ENCODE peak calls at places on chromosomes 12 and 14, in ten cellular contexts. One of them, this sample, is unnamed.

GRCh38 chr12:5514016-5514415 is 82.1 kb downstream of the NTF3 start:
- DNase-seq in foreskin fibroblast: no peak
- DNase-seq in activated CD4-positive, alpha-beta T cell treated with anti-CD3 and anti-CD28 coated beads, Interleukin-2, amount 10 ng/mL, durations not matched to agents 7 days and 5 days: no peak
- DNase-seq in NCI-H460: no peak
- DNase-seq in activated CD8-positive, alpha-beta T cell treated with anti-CD3 and anti-CD28 coated beads, Interleukin-2, amount 10 ng/mL, durations not matched to agents 7 days and 5 days: no peak
- DNase-seq in hippocampal formation: no peak
- DNase-seq in Calu3: no peak
- DNase-seq in NCI-H345: no peak
- DNase-seq in transverse colon: no peak
- DNase-seq in sigmoid colon: no peak
- DNase-seq in this sample: no peak

GRCh38 chr12:19447386-19447785 is 8.1 kb downstream of the AEBP2 start:
- DNase-seq in foreskin fibroblast: no peak
- DNase-seq in activated CD4-positive, alpha-beta T cell treated with anti-CD3 and anti-CD28 coated beads, Interleukin-2, amount 10 ng/mL, durations not matched to agents 7 days and 5 days: no peak
- DNase-seq in NCI-H460: no peak
- DNase-seq in activated CD8-positive, alpha-beta T cell treated with anti-CD3 and anti-CD28 coated beads, Interleukin-2, amount 10 ng/mL, durations not matched to agents 7 days and 5 days: no peak
- DNase-seq in hippocampal formation: no peak
- DNase-seq in Calu3: no peak
- DNase-seq in NCI-H345: no peak
- DNase-seq in transverse colon: no peak
- DNase-seq in sigmoid colon: no peak
- DNase-seq in this sample: no peak

GRCh38 chr12:51972424-51972812 is 20.9 kb downstream of the ACVR1B start:
- DNase-seq in foreskin fibroblast: no peak
- DNase-seq in activated CD4-positive, alpha-beta T cell treated with anti-CD3 and anti-CD28 coated beads, Interleukin-2, amount 10 ng/mL, durations not matched to agents 7 days and 5 days: no peak
- DNase-seq in NCI-H460: no peak
- DNase-seq in activated CD8-positive, alpha-beta T cell treated with anti-CD3 and anti-CD28 coated beads, Interleukin-2, amount 10 ng/mL, durations not matched to agents 7 days and 5 days: no peak
- DNase-seq in hippocampal formation: no peak
- DNase-seq in Calu3: no peak
- DNase-seq in NCI-H345: no peak
- DNase-seq in transverse colon: no peak
- DNase-seq in sigmoid colon: no peak
- DNase-seq in this sample: no peak

GRCh38 chr12:103742349-103742784 is 98.7 kb downstream of the NT5DC3 start:
- DNase-seq in foreskin fibroblast: peak; percentile 23
- DNase-seq in activated CD4-positive, alpha-beta T cell treated with anti-CD3 and anti-CD28 coated beads, Interleukin-2, amount 10 ng/mL, durations not matched to agents 7 days and 5 days: no peak
- DNase-seq in NCI-H460: no peak
- DNase-seq in activated CD8-positive, alpha-beta T cell treated with anti-CD3 and anti-CD28 coated beads, Interleukin-2, amount 10 ng/mL, durations not matched to agents 7 days and 5 days: no peak
- DNase-seq in hippocampal formation: no peak
- DNase-seq in Calu3: peak; percentile 28
- DNase-seq in NCI-H345: peak; percentile 91
- DNase-seq in transverse colon: peak; percentile 59
- DNase-seq in sigmoid colon: no peak
- DNase-seq in this sample: peak; percentile 15

GRCh38 chr12:57846285-57846576 is 298 bp downstream of the CTDSP2 start:
- DNase-seq in foreskin fibroblast: no peak
- DNase-seq in activated CD4-positive, alpha-beta T cell treated with anti-CD3 and anti-CD28 coated beads, Interleukin-2, amount 10 ng/mL, durations not matched to agents 7 days and 5 days: no peak
- DNase-seq in NCI-H460: no peak
- DNase-seq in activated CD8-positive, alpha-beta T cell treated with anti-CD3 and anti-CD28 coated beads, Interleukin-2, amount 10 ng/mL, durations not matched to agents 7 days and 5 days: no peak
- DNase-seq in hippocampal formation: no peak
- DNase-seq in Calu3: no peak
- DNase-seq in NCI-H345: no peak
- DNase-seq in transverse colon: no peak
- DNase-seq in sigmoid colon: no peak
- DNase-seq in this sample: no peak

GRCh38 chr12:54053625-54054441 is at the start of gene HOXC4:
- DNase-seq in foreskin fibroblast: no peak
- DNase-seq in activated CD4-positive, alpha-beta T cell treated with anti-CD3 and anti-CD28 coated beads, Interleukin-2, amount 10 ng/mL, durations not matched to agents 7 days and 5 days: no peak
- DNase-seq in NCI-H460: no peak
- DNase-seq in activated CD8-positive, alpha-beta T cell treated with anti-CD3 and anti-CD28 coated beads, Interleukin-2, amount 10 ng/mL, durations not matched to agents 7 days and 5 days: peak; percentile 51
- DNase-seq in hippocampal formation: no peak
- DNase-seq in Calu3: no peak
- DNase-seq in NCI-H345: no peak
- DNase-seq in transverse colon: peak; percentile 21
- DNase-seq in sigmoid colon: no peak
- DNase-seq in this sample: no peak

GRCh38 chr12:113448874-113449273 is 22.8 kb downstream of the LHX5 start:
- DNase-seq in foreskin fibroblast: no peak
- DNase-seq in activated CD4-positive, alpha-beta T cell treated with anti-CD3 and anti-CD28 coated beads, Interleukin-2, amount 10 ng/mL, durations not matched to agents 7 days and 5 days: no peak
- DNase-seq in NCI-H460: no peak
- DNase-seq in activated CD8-positive, alpha-beta T cell treated with anti-CD3 and anti-CD28 coated beads, Interleukin-2, amount 10 ng/mL, durations not matched to agents 7 days and 5 days: no peak
- DNase-seq in hippocampal formation: no peak
- DNase-seq in Calu3: no peak
- DNase-seq in NCI-H345: no peak
- DNase-seq in transverse colon: no peak
- DNase-seq in sigmoid colon: no peak
- DNase-seq in this sample: no peak

GRCh38 chr14:23147676-23148075 is 28.6 kb upstream of the CEBPE start:
- DNase-seq in foreskin fibroblast: peak; percentile 20
- DNase-seq in activated CD4-positive, alpha-beta T cell treated with anti-CD3 and anti-CD28 coated beads, Interleukin-2, amount 10 ng/mL, durations not matched to agents 7 days and 5 days: no peak
- DNase-seq in NCI-H460: no peak
- DNase-seq in activated CD8-positive, alpha-beta T cell treated with anti-CD3 and anti-CD28 coated beads, Interleukin-2, amount 10 ng/mL, durations not matched to agents 7 days and 5 days: no peak
- DNase-seq in hippocampal formation: no peak
- DNase-seq in Calu3: no peak
- DNase-seq in NCI-H345: no peak
- DNase-seq in transverse colon: no peak
- DNase-seq in sigmoid colon: no peak
- DNase-seq in this sample: no peak

GRCh38 chr14:88983755-88984154 is 159.3 kb downstream of the TTC8 start:
- DNase-seq in foreskin fibroblast: peak; percentile 80
- DNase-seq in activated CD4-positive, alpha-beta T cell treated with anti-CD3 and anti-CD28 coated beads, Interleukin-2, amount 10 ng/mL, durations not matched to agents 7 days and 5 days: no peak
- DNase-seq in NCI-H460: no peak
- DNase-seq in activated CD8-positive, alpha-beta T cell treated with anti-CD3 and anti-CD28 coated beads, Interleukin-2, amount 10 ng/mL, durations not matched to agents 7 days and 5 days: no peak
- DNase-seq in hippocampal formation: no peak
- DNase-seq in Calu3: no peak
- DNase-seq in NCI-H345: no peak
- DNase-seq in transverse colon: no peak
- DNase-seq in sigmoid colon: no peak
- DNase-seq in this sample: peak; percentile 18

GRCh38 chr12:68113644-68114043 is 45.9 kb downstream of the IFNG start:
- DNase-seq in foreskin fibroblast: no peak
- DNase-seq in activated CD4-positive, alpha-beta T cell treated with anti-CD3 and anti-CD28 coated beads, Interleukin-2, amount 10 ng/mL, durations not matched to agents 7 days and 5 days: peak; percentile 38
- DNase-seq in NCI-H460: no peak
- DNase-seq in activated CD8-positive, alpha-beta T cell treated with anti-CD3 and anti-CD28 coated beads, Interleukin-2, amount 10 ng/mL, durations not matched to agents 7 days and 5 days: peak; percentile 53
- DNase-seq in hippocampal formation: no peak
- DNase-seq in Calu3: peak; percentile 41
- DNase-seq in NCI-H345: no peak
- DNase-seq in transverse colon: peak; percentile 22
- DNase-seq in sigmoid colon: no peak
- DNase-seq in this sample: no peak

GRCh38 chr14:52458721-52459085 is 93.6 kb downstream of the TXNDC16 start:
- DNase-seq in foreskin fibroblast: peak; percentile 41
- DNase-seq in activated CD4-positive, alpha-beta T cell treated with anti-CD3 and anti-CD28 coated beads, Interleukin-2, amount 10 ng/mL, durations not matched to agents 7 days and 5 days: no peak
- DNase-seq in NCI-H460: no peak
- DNase-seq in activated CD8-positive, alpha-beta T cell treated with anti-CD3 and anti-CD28 coated beads, Interleukin-2, amount 10 ng/mL, durations not matched to agents 7 days and 5 days: no peak
- DNase-seq in hippocampal formation: no peak
- DNase-seq in Calu3: no peak
- DNase-seq in NCI-H345: no peak
- DNase-seq in transverse colon: no peak
- DNase-seq in sigmoid colon: no peak
- DNase-seq in this sample: no peak

GRCh38 chr14:92316937-92317336 is 6.0 kb upstream of the SLC24A4 start:
- DNase-seq in foreskin fibroblast: no peak
- DNase-seq in activated CD4-positive, alpha-beta T cell treated with anti-CD3 and anti-CD28 coated beads, Interleukin-2, amount 10 ng/mL, durations not matched to agents 7 days and 5 days: no peak
- DNase-seq in NCI-H460: no peak
- DNase-seq in activated CD8-positive, alpha-beta T cell treated with anti-CD3 and anti-CD28 coated beads, Interleukin-2, amount 10 ng/mL, durations not matched to agents 7 days and 5 days: no peak
- DNase-seq in hippocampal formation: no peak
- DNase-seq in Calu3: peak; percentile 30
- DNase-seq in NCI-H345: no peak
- DNase-seq in transverse colon: no peak
- DNase-seq in sigmoid colon: no peak
- DNase-seq in this sample: no peak

GRCh38 chr14:51845811-51846210 is 14.6 kb upstream of the GNG2 start:
- DNase-seq in foreskin fibroblast: no peak
- DNase-seq in activated CD4-positive, alpha-beta T cell treated with anti-CD3 and anti-CD28 coated beads, Interleukin-2, amount 10 ng/mL, durations not matched to agents 7 days and 5 days: no peak
- DNase-seq in NCI-H460: no peak
- DNase-seq in activated CD8-positive, alpha-beta T cell treated with anti-CD3 and anti-CD28 coated beads, Interleukin-2, amount 10 ng/mL, durations not matched to agents 7 days and 5 days: no peak
- DNase-seq in hippocampal formation: no peak
- DNase-seq in Calu3: no peak
- DNase-seq in NCI-H345: no peak
- DNase-seq in transverse colon: no peak
- DNase-seq in sigmoid colon: no peak
- DNase-seq in this sample: no peak